ENCODE peak calls at places on chromosomes 4 and X, in ten cellular contexts. One of them, this sample, is unnamed.

GRCh38 chr4:108029731-108030130 is 40.0 kb downstream of the HADH start:
- DNase-seq in SW 1271: no peak
- DNase-seq in RKO: peak
- DNase-seq in NCI-H1436: no peak
- DNase-seq in HCT116: no peak
- DNase-seq in Karpas-422: no peak
- DNase-seq in kidney: no peak
- DNase-seq in sciatic nerve: no peak
- DNase-seq in mucosa of descending colon: no peak
- DNase-seq in nucleus accumbens: no peak
- DNase-seq in this sample: no peak

GRCh38 chr4:73197220-73197619 is 61.4 kb downstream of the ANKRD17 start:
- DNase-seq in SW 1271: no peak
- DNase-seq in RKO: no peak
- DNase-seq in NCI-H1436: no peak
- DNase-seq in HCT116: no peak
- DNase-seq in Karpas-422: no peak
- DNase-seq in kidney: no peak
- DNase-seq in sciatic nerve: no peak
- DNase-seq in mucosa of descending colon: no peak
- DNase-seq in nucleus accumbens: no peak
- DNase-seq in this sample: no peak

GRCh38 chr4:72888331-72888730 is 181.2 kb downstream of the COX18 start:
- DNase-seq in SW 1271: no peak
- DNase-seq in RKO: no peak
- DNase-seq in NCI-H1436: no peak
- DNase-seq in HCT116: no peak
- DNase-seq in Karpas-422: no peak
- DNase-seq in kidney: no peak
- DNase-seq in sciatic nerve: no peak
- DNase-seq in mucosa of descending colon: no peak
- DNase-seq in nucleus accumbens: no peak
- DNase-seq in this sample: no peak

GRCh38 chrX:111168314-111168713 is 72.3 kb downstream of the PAK3 start:
- DNase-seq in SW 1271: no peak
- DNase-seq in RKO: peak
- DNase-seq in NCI-H1436: peak
- DNase-seq in HCT116: no peak
- DNase-seq in Karpas-422: peak
- DNase-seq in kidney: no peak
- DNase-seq in sciatic nerve: no peak
- DNase-seq in mucosa of descending colon: no peak
- DNase-seq in nucleus accumbens: no peak
- DNase-seq in this sample: no peak

GRCh38 chrX:10634681-10635161 is 14.3 kb upstream of the MID1 start:
- DNase-seq in SW 1271: no peak
- DNase-seq in RKO: peak
- DNase-seq in NCI-H1436: no peak
- DNase-seq in HCT116: peak
- DNase-seq in Karpas-422: peak
- DNase-seq in kidney: no peak
- DNase-seq in sciatic nerve: no peak
- DNase-seq in mucosa of descending colon: no peak
- DNase-seq in nucleus accumbens: no peak
- DNase-seq in this sample: peak

GRCh38 chr4:174107749-174108354 is 175.6 kb downstream of the FBXO8 start:
- DNase-seq in SW 1271: no peak
- DNase-seq in RKO: no peak
- DNase-seq in NCI-H1436: no peak
- DNase-seq in HCT116: no peak
- DNase-seq in Karpas-422: no peak
- DNase-seq in kidney: no peak
- DNase-seq in sciatic nerve: no peak
- DNase-seq in mucosa of descending colon: no peak
- DNase-seq in nucleus accumbens: no peak
- DNase-seq in this sample: no peak

GRCh38 chr4:5503295-5503694 is 205.1 kb downstream of the EVC2 start:
- DNase-seq in SW 1271: no peak
- DNase-seq in RKO: no peak
- DNase-seq in NCI-H1436: no peak
- DNase-seq in HCT116: no peak
- DNase-seq in Karpas-422: no peak
- DNase-seq in kidney: no peak
- DNase-seq in sciatic nerve: no peak
- DNase-seq in mucosa of descending colon: no peak
- DNase-seq in nucleus accumbens: no peak
- DNase-seq in this sample: no peak

GRCh38 chr4:119314356-119314755 is 7.6 kb downstream of the FABP2 start:
- DNase-seq in SW 1271: no peak
- DNase-seq in RKO: peak
- DNase-seq in NCI-H1436: peak
- DNase-seq in HCT116: no peak
- DNase-seq in Karpas-422: peak
- DNase-seq in kidney: no peak
- DNase-seq in sciatic nerve: no peak
- DNase-seq in mucosa of descending colon: peak
- DNase-seq in nucleus accumbens: no peak
- DNase-seq in this sample: peak

GRCh38 chr4:4396628-4397440 is 9.9 kb downstream of the NSG1 start:
- DNase-seq in SW 1271: no peak
- DNase-seq in RKO: no peak
- DNase-seq in NCI-H1436: no peak
- DNase-seq in HCT116: no peak
- DNase-seq in Karpas-422: no peak
- DNase-seq in kidney: no peak
- DNase-seq in sciatic nerve: no peak
- DNase-seq in mucosa of descending colon: no peak
- DNase-seq in nucleus accumbens: peak
- DNase-seq in this sample: no peak

GRCh38 chr4:73853718-73854473 is 800 bp downstream of the PF4V1 start:
- DNase-seq in SW 1271: no peak
- DNase-seq in RKO: no peak
- DNase-seq in NCI-H1436: no peak
- DNase-seq in HCT116: no peak
- DNase-seq in Karpas-422: no peak
- DNase-seq in kidney: no peak
- DNase-seq in sciatic nerve: no peak
- DNase-seq in mucosa of descending colon: no peak
- DNase-seq in nucleus accumbens: no peak
- DNase-seq in this sample: no peak

GRCh38 chr4:26081795-26082498 is 167.9 kb downstream of the SMIM20 start:
- DNase-seq in SW 1271: no peak
- DNase-seq in RKO: peak
- DNase-seq in NCI-H1436: peak
- DNase-seq in HCT116: peak
- DNase-seq in Karpas-422: peak
- DNase-seq in kidney: no peak
- DNase-seq in sciatic nerve: no peak
- DNase-seq in mucosa of descending colon: peak
- DNase-seq in nucleus accumbens: no peak
- DNase-seq in this sample: peak

GRCh38 chr4:7372673-7373072 is 62.1 kb downstream of the PSAPL1 start:
- DNase-seq in SW 1271: no peak
- DNase-seq in RKO: no peak
- DNase-seq in NCI-H1436: no peak
- DNase-seq in HCT116: no peak
- DNase-seq in Karpas-422: no peak
- DNase-seq in kidney: no peak
- DNase-seq in sciatic nerve: no peak
- DNase-seq in mucosa of descending colon: no peak
- DNase-seq in nucleus accumbens: no peak
- DNase-seq in this sample: no peak

GRCh38 chrX:3161686-3162085 is 120.4 kb downstream of the ARSF start:
- DNase-seq in SW 1271: no peak
- DNase-seq in RKO: no peak
- DNase-seq in NCI-H1436: no peak
- DNase-seq in HCT116: no peak
- DNase-seq in Karpas-422: no peak
- DNase-seq in kidney: no peak
- DNase-seq in sciatic nerve: no peak
- DNase-seq in mucosa of descending colon: no peak
- DNase-seq in nucleus accumbens: no peak
- DNase-seq in this sample: peak

GRCh38 chr4:112119358-112119783 is 25.9 kb upstream of the FAM241A start:
- DNase-seq in SW 1271: no peak
- DNase-seq in RKO: no peak
- DNase-seq in NCI-H1436: no peak
- DNase-seq in HCT116: no peak
- DNase-seq in Karpas-422: no peak
- DNase-seq in kidney: no peak
- DNase-seq in sciatic nerve: no peak
- DNase-seq in mucosa of descending colon: no peak
- DNase-seq in nucleus accumbens: no peak
- DNase-seq in this sample: no peak

GRCh38 chr4:153728151-153728550 is 31.7 kb downstream of the RNF175 start:
- DNase-seq in SW 1271: no peak
- DNase-seq in RKO: no peak
- DNase-seq in NCI-H1436: no peak
- DNase-seq in HCT116: no peak
- DNase-seq in Karpas-422: peak
- DNase-seq in kidney: no peak
- DNase-seq in sciatic nerve: no peak
- DNase-seq in mucosa of descending colon: no peak
- DNase-seq in nucleus accumbens: no peak
- DNase-seq in this sample: no peak

GRCh38 chr4:52588097-52588496 is 71.0 kb downstream of the USP46 start:
- DNase-seq in SW 1271: no peak
- DNase-seq in RKO: peak
- DNase-seq in NCI-H1436: no peak
- DNase-seq in HCT116: peak
- DNase-seq in Karpas-422: peak
- DNase-seq in kidney: no peak
- DNase-seq in sciatic nerve: no peak
- DNase-seq in mucosa of descending colon: peak
- DNase-seq in nucleus accumbens: no peak
- DNase-seq in this sample: peak

GRCh38 chrX:13059676-13060499 is 15.5 kb upstream of the FAM9C start:
- DNase-seq in SW 1271: no peak
- DNase-seq in RKO: no peak
- DNase-seq in NCI-H1436: no peak
- DNase-seq in HCT116: peak
- DNase-seq in Karpas-422: no peak
- DNase-seq in kidney: no peak
- DNase-seq in sciatic nerve: no peak
- DNase-seq in mucosa of descending colon: no peak
- DNase-seq in nucleus accumbens: no peak
- DNase-seq in this sample: no peak

GRCh38 chr4:174117445-174117844 is 166.0 kb downstream of the FBXO8 start:
- DNase-seq in SW 1271: no peak
- DNase-seq in RKO: no peak
- DNase-seq in NCI-H1436: no peak
- DNase-seq in HCT116: no peak
- DNase-seq in Karpas-422: no peak
- DNase-seq in kidney: no peak
- DNase-seq in sciatic nerve: no peak
- DNase-seq in mucosa of descending colon: no peak
- DNase-seq in nucleus accumbens: no peak
- DNase-seq in this sample: no peak

GRCh38 chr4:8537041-8537461 is 43.1 kb upstream of the GPR78 start:
- DNase-seq in SW 1271: peak
- DNase-seq in RKO: peak
- DNase-seq in NCI-H1436: no peak
- DNase-seq in HCT116: peak
- DNase-seq in Karpas-422: no peak
- DNase-seq in kidney: no peak
- DNase-seq in sciatic nerve: peak
- DNase-seq in mucosa of descending colon: peak
- DNase-seq in nucleus accumbens: no peak
- DNase-seq in this sample: peak

GRCh38 chr4:184457530-184458249 is 16.7 kb downstream of the IRF2 start:
- DNase-seq in SW 1271: no peak
- DNase-seq in RKO: no peak
- DNase-seq in NCI-H1436: no peak
- DNase-seq in HCT116: no peak
- DNase-seq in Karpas-422: no peak
- DNase-seq in kidney: no peak
- DNase-seq in sciatic nerve: no peak
- DNase-seq in mucosa of descending colon: peak
- DNase-seq in nucleus accumbens: no peak
- DNase-seq in this sample: no peak

GRCh38 chr4:140615451-140615850 is 46.7 kb upstream of the UCP1 start:
- DNase-seq in SW 1271: no peak
- DNase-seq in RKO: no peak
- DNase-seq in NCI-H1436: no peak
- DNase-seq in HCT116: no peak
- DNase-seq in Karpas-422: no peak
- DNase-seq in kidney: no peak
- DNase-seq in sciatic nerve: no peak
- DNase-seq in mucosa of descending colon: no peak
- DNase-seq in nucleus accumbens: no peak
- DNase-seq in this sample: no peak

GRCh38 chr4:169823685-169824084 is 65.9 kb upstream of the HPF1 start:
- DNase-seq in SW 1271: no peak
- DNase-seq in RKO: peak
- DNase-seq in NCI-H1436: no peak
- DNase-seq in HCT116: no peak
- DNase-seq in Karpas-422: peak
- DNase-seq in kidney: no peak
- DNase-seq in sciatic nerve: no peak
- DNase-seq in mucosa of descending colon: peak
- DNase-seq in nucleus accumbens: no peak
- DNase-seq in this sample: peak